ENCODE peak calls at places on chromosomes 4 and X, in six cellular contexts. One of them, this sample, is unnamed.

GRCh38 chrX:39899059-39899458 is 198.7 kb downstream of the BCOR start:
- DNase-seq in activated CD4-positive, alpha-beta T cell treated with anti-CD3 and anti-CD28 coated beads for 4 hours: no peak
- DNase-seq in A549: no peak
- DNase-seq in foreskin fibroblast: no peak
- DNase-seq in bronchial epithelial cell: no peak
- DNase-seq in KBM-7: no peak
- DNase-seq in this sample: no peak

GRCh38 chr4:40622913-40623312 is 6.8 kb downstream of the RBM47 start:
- DNase-seq in activated CD4-positive, alpha-beta T cell treated with anti-CD3 and anti-CD28 coated beads for 4 hours: no peak
- DNase-seq in KBM-7: no peak
- DNase-seq in foreskin fibroblast: no peak
- DNase-seq in A549: no peak
- DNase-seq in bronchial epithelial cell: peak; percentile 94
- DNase-seq in this sample: no peak

GRCh38 chr4:7777871-7778523 is 161.7 kb downstream of the AFAP1 start:
- DNase-seq in bronchial epithelial cell: no peak
- DNase-seq in foreskin fibroblast: no peak
- DNase-seq in KBM-7: no peak
- DNase-seq in A549: no peak
- DNase-seq in activated CD4-positive, alpha-beta T cell treated with anti-CD3 and anti-CD28 coated beads for 4 hours: no peak
- DNase-seq in this sample: no peak

GRCh38 chrX:123817288-123817894 is 42.5 kb upstream of the XIAP start:
- DNase-seq in bronchial epithelial cell: no peak
- DNase-seq in activated CD4-positive, alpha-beta T cell treated with anti-CD3 and anti-CD28 coated beads for 4 hours: no peak
- DNase-seq in A549: no peak
- DNase-seq in KBM-7: no peak
- DNase-seq in foreskin fibroblast: no peak
- DNase-seq in this sample: no peak

GRCh38 chr4:41400296-41400695 is 137.7 kb upstream of the LIMCH1 start:
- DNase-seq in foreskin fibroblast: peak; percentile 8
- DNase-seq in A549: no peak
- DNase-seq in activated CD4-positive, alpha-beta T cell treated with anti-CD3 and anti-CD28 coated beads for 4 hours: no peak
- DNase-seq in KBM-7: no peak
- DNase-seq in bronchial epithelial cell: no peak
- DNase-seq in this sample: no peak

GRCh38 chr4:6471303-6472007 is 959 bp downstream of the PPP2R2C start:
- DNase-seq in KBM-7: no peak
- DNase-seq in A549: peak; percentile 21
- DNase-seq in activated CD4-positive, alpha-beta T cell treated with anti-CD3 and anti-CD28 coated beads for 4 hours: no peak
- DNase-seq in bronchial epithelial cell: no peak
- DNase-seq in foreskin fibroblast: peak; percentile 18
- DNase-seq in this sample: no peak

GRCh38 chr4:98564847-98565246 is 93.6 kb downstream of the TSPAN5 start:
- DNase-seq in KBM-7: no peak
- DNase-seq in foreskin fibroblast: no peak
- DNase-seq in bronchial epithelial cell: no peak
- DNase-seq in activated CD4-positive, alpha-beta T cell treated with anti-CD3 and anti-CD28 coated beads for 4 hours: no peak
- DNase-seq in A549: no peak
- DNase-seq in this sample: no peak

GRCh38 chr4:101277661-101278060 is 69.7 kb downstream of the PPP3CA start:
- DNase-seq in A549: no peak
- DNase-seq in bronchial epithelial cell: peak; percentile 55
- DNase-seq in activated CD4-positive, alpha-beta T cell treated with anti-CD3 and anti-CD28 coated beads for 4 hours: no peak
- DNase-seq in KBM-7: no peak
- DNase-seq in foreskin fibroblast: peak; percentile 62
- DNase-seq in this sample: no peak

GRCh38 chr4:168263039-168263438 is 55.5 kb downstream of the DDX60 start:
- DNase-seq in foreskin fibroblast: no peak
- DNase-seq in bronchial epithelial cell: no peak
- DNase-seq in KBM-7: no peak
- DNase-seq in A549: no peak
- DNase-seq in activated CD4-positive, alpha-beta T cell treated with anti-CD3 and anti-CD28 coated beads for 4 hours: no peak
- DNase-seq in this sample: no peak

GRCh38 chrX:152074163-152074562 is 64.2 kb downstream of the MAGEA10 start:
- DNase-seq in activated CD4-positive, alpha-beta T cell treated with anti-CD3 and anti-CD28 coated beads for 4 hours: no peak
- DNase-seq in foreskin fibroblast: no peak
- DNase-seq in KBM-7: no peak
- DNase-seq in A549: no peak
- DNase-seq in bronchial epithelial cell: no peak
- DNase-seq in this sample: no peak

GRCh38 chr4:3207531-3208037 is 41.4 kb upstream of the MSANTD1 start:
- DNase-seq in bronchial epithelial cell: no peak
- DNase-seq in foreskin fibroblast: peak; percentile 78
- DNase-seq in A549: no peak
- DNase-seq in activated CD4-positive, alpha-beta T cell treated with anti-CD3 and anti-CD28 coated beads for 4 hours: no peak
- DNase-seq in KBM-7: no peak
- DNase-seq in this sample: no peak

GRCh38 chr4:129839687-129840086 is 743.7 kb downstream of the C4orf33 start:
- DNase-seq in KBM-7: no peak
- DNase-seq in A549: no peak
- DNase-seq in foreskin fibroblast: no peak
- DNase-seq in activated CD4-positive, alpha-beta T cell treated with anti-CD3 and anti-CD28 coated beads for 4 hours: no peak
- DNase-seq in bronchial epithelial cell: peak; percentile 71
- DNase-seq in this sample: no peak

GRCh38 chr4:53532521-53532920 is 58.8 kb downstream of the LNX1 start:
- DNase-seq in KBM-7: no peak
- DNase-seq in bronchial epithelial cell: no peak
- DNase-seq in foreskin fibroblast: no peak
- DNase-seq in A549: no peak
- DNase-seq in activated CD4-positive, alpha-beta T cell treated with anti-CD3 and anti-CD28 coated beads for 4 hours: no peak
- DNase-seq in this sample: no peak

GRCh38 chrX:115018944-115019343 is 1.5 kb upstream of the IL13RA2 start:
- DNase-seq in A549: no peak
- DNase-seq in bronchial epithelial cell: peak; percentile 57
- DNase-seq in activated CD4-positive, alpha-beta T cell treated with anti-CD3 and anti-CD28 coated beads for 4 hours: no peak
- DNase-seq in foreskin fibroblast: peak; percentile 79
- DNase-seq in KBM-7: no peak
- DNase-seq in this sample: no peak

GRCh38 chr4:97978791-97979488 is 164.3 kb downstream of the STPG2 start:
- DNase-seq in foreskin fibroblast: no peak
- DNase-seq in bronchial epithelial cell: no peak
- DNase-seq in A549: no peak
- DNase-seq in KBM-7: no peak
- DNase-seq in activated CD4-positive, alpha-beta T cell treated with anti-CD3 and anti-CD28 coated beads for 4 hours: no peak
- DNase-seq in this sample: no peak

This sample was measured in Caco-2.